ENCODE peak calls at places on chromosomes 4 and X, in ten cellular contexts. One of them, this sample, is unnamed.

GRCh38 chr4:112102875-112103370 is 42.3 kb upstream of the FAM241A start:
- DNase-seq in IMR-90: no peak
- DNase-seq in naive thymus-derived CD8-positive, alpha-beta T cell: no peak
- DNase-seq in NB4: no peak
- DNase-seq in CD8-positive, alpha-beta memory T cell: no peak
- DNase-seq in NCI-H2227 treated with DMSO at 0.1 percent for 48 hours: no peak
- DNase-seq in NCI-H1436: no peak
- DNase-seq in A549: no peak
- DNase-seq in activated T-cell treated with anti-CD3 and anti-CD28 coated beads, Interleukin-2, amount 50 U/mL, for 1 hour: no peak
- DNase-seq in activated naive CD8-positive, alpha-beta T cell treated with anti-CD3 and anti-CD28 coated beads for 36 hours: no peak
- DNase-seq in this sample: no peak

GRCh38 chrX:20382518-20383291 is 116.0 kb upstream of the RPS6KA3 start:
- DNase-seq in NCI-H2227 treated with DMSO at 0.1 percent for 48 hours: no peak
- DNase-seq in activated naive CD8-positive, alpha-beta T cell treated with anti-CD3 and anti-CD28 coated beads for 36 hours: peak; percentile 3
- DNase-seq in A549: peak; percentile 41
- DNase-seq in NB4: no peak
- DNase-seq in naive thymus-derived CD8-positive, alpha-beta T cell: no peak
- DNase-seq in NCI-H1436: no peak
- DNase-seq in IMR-90: no peak
- DNase-seq in CD8-positive, alpha-beta memory T cell: no peak
- DNase-seq in activated T-cell treated with anti-CD3 and anti-CD28 coated beads, Interleukin-2, amount 50 U/mL, for 1 hour: no peak
- DNase-seq in this sample: no peak

GRCh38 chr4:100504086-100504874 is 13.5 kb downstream of the EMCN start:
- DNase-seq in A549: no peak
- DNase-seq in IMR-90: no peak
- DNase-seq in NCI-H2227 treated with DMSO at 0.1 percent for 48 hours: no peak
- DNase-seq in activated T-cell treated with anti-CD3 and anti-CD28 coated beads, Interleukin-2, amount 50 U/mL, for 1 hour: no peak
- DNase-seq in naive thymus-derived CD8-positive, alpha-beta T cell: no peak
- DNase-seq in activated naive CD8-positive, alpha-beta T cell treated with anti-CD3 and anti-CD28 coated beads for 36 hours: no peak
- DNase-seq in NB4: no peak
- DNase-seq in NCI-H1436: no peak
- DNase-seq in CD8-positive, alpha-beta memory T cell: no peak
- DNase-seq in this sample: no peak

GRCh38 chrX:74438771-74439170 is 17.5 kb downstream of the SLC16A2 start:
- DNase-seq in NCI-H1436: no peak
- DNase-seq in A549: no peak
- DNase-seq in activated T-cell treated with anti-CD3 and anti-CD28 coated beads, Interleukin-2, amount 50 U/mL, for 1 hour: no peak
- DNase-seq in IMR-90: no peak
- DNase-seq in NCI-H2227 treated with DMSO at 0.1 percent for 48 hours: no peak
- DNase-seq in activated naive CD8-positive, alpha-beta T cell treated with anti-CD3 and anti-CD28 coated beads for 36 hours: no peak
- DNase-seq in naive thymus-derived CD8-positive, alpha-beta T cell: no peak
- DNase-seq in CD8-positive, alpha-beta memory T cell: no peak
- DNase-seq in NB4: no peak
- DNase-seq in this sample: no peak

GRCh38 chr4:69536980-69537379 is 41.3 kb upstream of the UGT2B4 start:
- DNase-seq in naive thymus-derived CD8-positive, alpha-beta T cell: no peak
- DNase-seq in A549: no peak
- DNase-seq in NB4: no peak
- DNase-seq in NCI-H2227 treated with DMSO at 0.1 percent for 48 hours: no peak
- DNase-seq in activated naive CD8-positive, alpha-beta T cell treated with anti-CD3 and anti-CD28 coated beads for 36 hours: no peak
- DNase-seq in NCI-H1436: no peak
- DNase-seq in activated T-cell treated with anti-CD3 and anti-CD28 coated beads, Interleukin-2, amount 50 U/mL, for 1 hour: no peak
- DNase-seq in IMR-90: no peak
- DNase-seq in CD8-positive, alpha-beta memory T cell: no peak
- DNase-seq in this sample: no peak

GRCh38 chr4:52843958-52844357 is 18.2 kb upstream of the RASL11B start:
- DNase-seq in A549: no peak
- DNase-seq in activated naive CD8-positive, alpha-beta T cell treated with anti-CD3 and anti-CD28 coated beads for 36 hours: no peak
- DNase-seq in activated T-cell treated with anti-CD3 and anti-CD28 coated beads, Interleukin-2, amount 50 U/mL, for 1 hour: no peak
- DNase-seq in IMR-90: no peak
- DNase-seq in CD8-positive, alpha-beta memory T cell: no peak
- DNase-seq in NB4: no peak
- DNase-seq in naive thymus-derived CD8-positive, alpha-beta T cell: no peak
- DNase-seq in NCI-H2227 treated with DMSO at 0.1 percent for 48 hours: no peak
- DNase-seq in NCI-H1436: no peak
- DNase-seq in this sample: no peak

GRCh38 chr4:1752284-1753041 is 31.1 kb downstream of the TACC3 start:
- DNase-seq in IMR-90: peak; percentile 7
- DNase-seq in NCI-H1436: no peak
- DNase-seq in NCI-H2227 treated with DMSO at 0.1 percent for 48 hours: no peak
- DNase-seq in activated naive CD8-positive, alpha-beta T cell treated with anti-CD3 and anti-CD28 coated beads for 36 hours: peak; percentile 63
- DNase-seq in activated T-cell treated with anti-CD3 and anti-CD28 coated beads, Interleukin-2, amount 50 U/mL, for 1 hour: no peak
- DNase-seq in NB4: peak; percentile 77
- DNase-seq in naive thymus-derived CD8-positive, alpha-beta T cell: no peak
- DNase-seq in CD8-positive, alpha-beta memory T cell: no peak
- DNase-seq in A549: no peak
- DNase-seq in this sample: no peak

GRCh38 chr4:144754562-144755410 is 108.8 kb downstream of the HHIP start:
- DNase-seq in A549: no peak
- DNase-seq in naive thymus-derived CD8-positive, alpha-beta T cell: no peak
- DNase-seq in NCI-H2227 treated with DMSO at 0.1 percent for 48 hours: no peak
- DNase-seq in IMR-90: peak; percentile 49
- DNase-seq in CD8-positive, alpha-beta memory T cell: no peak
- DNase-seq in activated naive CD8-positive, alpha-beta T cell treated with anti-CD3 and anti-CD28 coated beads for 36 hours: no peak
- DNase-seq in NCI-H1436: no peak
- DNase-seq in activated T-cell treated with anti-CD3 and anti-CD28 coated beads, Interleukin-2, amount 50 U/mL, for 1 hour: no peak
- DNase-seq in NB4: no peak
- DNase-seq in this sample: no peak

GRCh38 chrX:129959493-129959832 is 23.0 kb upstream of the BCORL1 start:
- DNase-seq in activated naive CD8-positive, alpha-beta T cell treated with anti-CD3 and anti-CD28 coated beads for 36 hours: no peak
- DNase-seq in NCI-H2227 treated with DMSO at 0.1 percent for 48 hours: peak; percentile 59
- DNase-seq in NCI-H1436: no peak
- DNase-seq in activated T-cell treated with anti-CD3 and anti-CD28 coated beads, Interleukin-2, amount 50 U/mL, for 1 hour: no peak
- DNase-seq in NB4: no peak
- DNase-seq in naive thymus-derived CD8-positive, alpha-beta T cell: no peak
- DNase-seq in A549: no peak
- DNase-seq in CD8-positive, alpha-beta memory T cell: no peak
- DNase-seq in IMR-90: peak; percentile 14
- DNase-seq in this sample: no peak

GRCh38 chr4:44869222-44869882 is 143.0 kb upstream of the GNPDA2 start:
- DNase-seq in A549: no peak
- DNase-seq in NB4: peak; percentile 12
- DNase-seq in NCI-H1436: no peak
- DNase-seq in IMR-90: no peak
- DNase-seq in NCI-H2227 treated with DMSO at 0.1 percent for 48 hours: no peak
- DNase-seq in activated naive CD8-positive, alpha-beta T cell treated with anti-CD3 and anti-CD28 coated beads for 36 hours: no peak
- DNase-seq in naive thymus-derived CD8-positive, alpha-beta T cell: no peak
- DNase-seq in activated T-cell treated with anti-CD3 and anti-CD28 coated beads, Interleukin-2, amount 50 U/mL, for 1 hour: no peak
- DNase-seq in CD8-positive, alpha-beta memory T cell: no peak
- DNase-seq in this sample: no peak

GRCh38 chr4:132071815-132072214 is 1077.3 kb upstream of the PCDH10 start:
- DNase-seq in A549: no peak
- DNase-seq in NCI-H1436: no peak
- DNase-seq in IMR-90: peak; percentile 75
- DNase-seq in NCI-H2227 treated with DMSO at 0.1 percent for 48 hours: no peak
- DNase-seq in activated T-cell treated with anti-CD3 and anti-CD28 coated beads, Interleukin-2, amount 50 U/mL, for 1 hour: no peak
- DNase-seq in NB4: no peak
- DNase-seq in naive thymus-derived CD8-positive, alpha-beta T cell: no peak
- DNase-seq in CD8-positive, alpha-beta memory T cell: no peak
- DNase-seq in activated naive CD8-positive, alpha-beta T cell treated with anti-CD3 and anti-CD28 coated beads for 36 hours: no peak
- DNase-seq in this sample: no peak

GRCh38 chr4:109574443-109574850 is 14.4 kb downstream of the MCUB start:
- DNase-seq in naive thymus-derived CD8-positive, alpha-beta T cell: no peak
- DNase-seq in activated T-cell treated with anti-CD3 and anti-CD28 coated beads, Interleukin-2, amount 50 U/mL, for 1 hour: no peak
- DNase-seq in A549: peak; percentile 26
- DNase-seq in CD8-positive, alpha-beta memory T cell: no peak
- DNase-seq in NCI-H1436: no peak
- DNase-seq in NB4: peak; percentile 38
- DNase-seq in IMR-90: no peak
- DNase-seq in activated naive CD8-positive, alpha-beta T cell treated with anti-CD3 and anti-CD28 coated beads for 36 hours: no peak
- DNase-seq in NCI-H2227 treated with DMSO at 0.1 percent for 48 hours: no peak
- DNase-seq in this sample: peak; percentile 30

GRCh38 chr4:150302553-150302952 is 224.3 kb downstream of the DCLK2 start:
- DNase-seq in CD8-positive, alpha-beta memory T cell: no peak
- DNase-seq in activated T-cell treated with anti-CD3 and anti-CD28 coated beads, Interleukin-2, amount 50 U/mL, for 1 hour: no peak
- DNase-seq in NB4: peak; percentile 90
- DNase-seq in IMR-90: peak; percentile 98
- DNase-seq in NCI-H2227 treated with DMSO at 0.1 percent for 48 hours: no peak
- DNase-seq in activated naive CD8-positive, alpha-beta T cell treated with anti-CD3 and anti-CD28 coated beads for 36 hours: peak; percentile 32
- DNase-seq in NCI-H1436: no peak
- DNase-seq in naive thymus-derived CD8-positive, alpha-beta T cell: no peak
- DNase-seq in A549: peak; percentile 16
- DNase-seq in this sample: peak; percentile 6

GRCh38 chrX:133859860-133860259 is 125.5 kb downstream of the GPC3 start:
- DNase-seq in activated naive CD8-positive, alpha-beta T cell treated with anti-CD3 and anti-CD28 coated beads for 36 hours: no peak
- DNase-seq in naive thymus-derived CD8-positive, alpha-beta T cell: no peak
- DNase-seq in NB4: no peak
- DNase-seq in IMR-90: peak; percentile 55
- DNase-seq in NCI-H2227 treated with DMSO at 0.1 percent for 48 hours: no peak
- DNase-seq in CD8-positive, alpha-beta memory T cell: no peak
- DNase-seq in A549: no peak
- DNase-seq in activated T-cell treated with anti-CD3 and anti-CD28 coated beads, Interleukin-2, amount 50 U/mL, for 1 hour: no peak
- DNase-seq in NCI-H1436: peak; percentile 53
- DNase-seq in this sample: no peak

GRCh38 chrX:15619053-15619772 is 18.5 kb upstream of the ACE2 start:
- DNase-seq in NCI-H2227 treated with DMSO at 0.1 percent for 48 hours: no peak
- DNase-seq in activated naive CD8-positive, alpha-beta T cell treated with anti-CD3 and anti-CD28 coated beads for 36 hours: no peak
- DNase-seq in NCI-H1436: peak; percentile 1
- DNase-seq in naive thymus-derived CD8-positive, alpha-beta T cell: no peak
- DNase-seq in A549: peak; percentile 1
- DNase-seq in IMR-90: peak; percentile 2
- DNase-seq in CD8-positive, alpha-beta memory T cell: no peak
- DNase-seq in activated T-cell treated with anti-CD3 and anti-CD28 coated beads, Interleukin-2, amount 50 U/mL, for 1 hour: no peak
- DNase-seq in NB4: no peak
- DNase-seq in this sample: no peak

GRCh38 chr4:155673453-155673979 is 6.9 kb downstream of the GUCY1A1 start:
- DNase-seq in activated naive CD8-positive, alpha-beta T cell treated with anti-CD3 and anti-CD28 coated beads for 36 hours: no peak
- DNase-seq in activated T-cell treated with anti-CD3 and anti-CD28 coated beads, Interleukin-2, amount 50 U/mL, for 1 hour: no peak
- DNase-seq in naive thymus-derived CD8-positive, alpha-beta T cell: no peak
- DNase-seq in CD8-positive, alpha-beta memory T cell: no peak
- DNase-seq in NCI-H1436: no peak
- DNase-seq in A549: no peak
- DNase-seq in NCI-H2227 treated with DMSO at 0.1 percent for 48 hours: no peak
- DNase-seq in NB4: no peak
- DNase-seq in IMR-90: no peak
- DNase-seq in this sample: no peak

GRCh38 chrX:31962256-31962655 is 890.4 kb upstream of the FTHL17 start:
- DNase-seq in NCI-H2227 treated with DMSO at 0.1 percent for 48 hours: no peak
- DNase-seq in CD8-positive, alpha-beta memory T cell: no peak
- DNase-seq in activated naive CD8-positive, alpha-beta T cell treated with anti-CD3 and anti-CD28 coated beads for 36 hours: no peak
- DNase-seq in IMR-90: no peak
- DNase-seq in activated T-cell treated with anti-CD3 and anti-CD28 coated beads, Interleukin-2, amount 50 U/mL, for 1 hour: no peak
- DNase-seq in naive thymus-derived CD8-positive, alpha-beta T cell: no peak
- DNase-seq in NB4: no peak
- DNase-seq in NCI-H1436: no peak
- DNase-seq in A549: no peak
- DNase-seq in this sample: no peak

GRCh38 chrX:81957318-81957717 is 755.4 kb downstream of the SH3BGRL start:
- DNase-seq in activated naive CD8-positive, alpha-beta T cell treated with anti-CD3 and anti-CD28 coated beads for 36 hours: no peak
- DNase-seq in A549: no peak
- DNase-seq in NB4: no peak
- DNase-seq in activated T-cell treated with anti-CD3 and anti-CD28 coated beads, Interleukin-2, amount 50 U/mL, for 1 hour: no peak
- DNase-seq in NCI-H1436: no peak
- DNase-seq in naive thymus-derived CD8-positive, alpha-beta T cell: no peak
- DNase-seq in NCI-H2227 treated with DMSO at 0.1 percent for 48 hours: no peak
- DNase-seq in CD8-positive, alpha-beta memory T cell: no peak
- DNase-seq in IMR-90: no peak
- DNase-seq in this sample: no peak

GRCh38 chr4:3414421-3415279 is 27.1 kb upstream of the HGFAC start:
- DNase-seq in naive thymus-derived CD8-positive, alpha-beta T cell: no peak
- DNase-seq in NB4: peak; percentile 75
- DNase-seq in NCI-H1436: no peak
- DNase-seq in IMR-90: no peak
- DNase-seq in activated T-cell treated with anti-CD3 and anti-CD28 coated beads, Interleukin-2, amount 50 U/mL, for 1 hour: no peak
- DNase-seq in A549: no peak
- DNase-seq in CD8-positive, alpha-beta memory T cell: no peak
- DNase-seq in activated naive CD8-positive, alpha-beta T cell treated with anti-CD3 and anti-CD28 coated beads for 36 hours: no peak
- DNase-seq in NCI-H2227 treated with DMSO at 0.1 percent for 48 hours: no peak
- DNase-seq in this sample: no peak

GRCh38 chr4:51930557-51930956 is 87.6 kb downstream of the DCUN1D4 start:
- DNase-seq in NB4: no peak
- DNase-seq in NCI-H2227 treated with DMSO at 0.1 percent for 48 hours: no peak
- DNase-seq in activated T-cell treated with anti-CD3 and anti-CD28 coated beads, Interleukin-2, amount 50 U/mL, for 1 hour: no peak
- DNase-seq in naive thymus-derived CD8-positive, alpha-beta T cell: no peak
- DNase-seq in activated naive CD8-positive, alpha-beta T cell treated with anti-CD3 and anti-CD28 coated beads for 36 hours: no peak
- DNase-seq in IMR-90: no peak
- DNase-seq in CD8-positive, alpha-beta memory T cell: no peak
- DNase-seq in A549: no peak
- DNase-seq in NCI-H1436: no peak
- DNase-seq in this sample: no peak

GRCh38 chr4:5409237-5409636 is 299.1 kb downstream of the EVC2 start:
- DNase-seq in naive thymus-derived CD8-positive, alpha-beta T cell: no peak
- DNase-seq in activated naive CD8-positive, alpha-beta T cell treated with anti-CD3 and anti-CD28 coated beads for 36 hours: no peak
- DNase-seq in NCI-H1436: no peak
- DNase-seq in IMR-90: peak; percentile 31
- DNase-seq in CD8-positive, alpha-beta memory T cell: no peak
- DNase-seq in NCI-H2227 treated with DMSO at 0.1 percent for 48 hours: no peak
- DNase-seq in A549: no peak
- DNase-seq in NB4: no peak
- DNase-seq in activated T-cell treated with anti-CD3 and anti-CD28 coated beads, Interleukin-2, amount 50 U/mL, for 1 hour: no peak
- DNase-seq in this sample: no peak

GRCh38 chr4:152929888-152930287 is 6.2 kb upstream of the FHDC1 start:
- DNase-seq in activated T-cell treated with anti-CD3 and anti-CD28 coated beads, Interleukin-2, amount 50 U/mL, for 1 hour: no peak
- DNase-seq in activated naive CD8-positive, alpha-beta T cell treated with anti-CD3 and anti-CD28 coated beads for 36 hours: no peak
- DNase-seq in NCI-H1436: no peak
- DNase-seq in NCI-H2227 treated with DMSO at 0.1 percent for 48 hours: no peak
- DNase-seq in CD8-positive, alpha-beta memory T cell: no peak
- DNase-seq in A549: no peak
- DNase-seq in NB4: no peak
- DNase-seq in IMR-90: no peak
- DNase-seq in naive thymus-derived CD8-positive, alpha-beta T cell: no peak
- DNase-seq in this sample: no peak

GRCh38 chr4:185899833-185900232 is 87.8 kb upstream of the SORBS2 start:
- DNase-seq in IMR-90: no peak
- DNase-seq in activated naive CD8-positive, alpha-beta T cell treated with anti-CD3 and anti-CD28 coated beads for 36 hours: no peak
- DNase-seq in NB4: no peak
- DNase-seq in A549: no peak
- DNase-seq in CD8-positive, alpha-beta memory T cell: no peak
- DNase-seq in naive thymus-derived CD8-positive, alpha-beta T cell: no peak
- DNase-seq in NCI-H1436: no peak
- DNase-seq in activated T-cell treated with anti-CD3 and anti-CD28 coated beads, Interleukin-2, amount 50 U/mL, for 1 hour: no peak
- DNase-seq in NCI-H2227 treated with DMSO at 0.1 percent for 48 hours: no peak
- DNase-seq in this sample: no peak

GRCh38 chrX:25548806-25549205 is 533.0 kb upstream of the ARX start:
- DNase-seq in IMR-90: peak; percentile 1
- DNase-seq in CD8-positive, alpha-beta memory T cell: no peak
- DNase-seq in naive thymus-derived CD8-positive, alpha-beta T cell: no peak
- DNase-seq in A549: no peak
- DNase-seq in NCI-H2227 treated with DMSO at 0.1 percent for 48 hours: no peak
- DNase-seq in NB4: no peak
- DNase-seq in NCI-H1436: no peak
- DNase-seq in activated naive CD8-positive, alpha-beta T cell treated with anti-CD3 and anti-CD28 coated beads for 36 hours: no peak
- DNase-seq in activated T-cell treated with anti-CD3 and anti-CD28 coated beads, Interleukin-2, amount 50 U/mL, for 1 hour: no peak
- DNase-seq in this sample: no peak

GRCh38 chr4:120902925-120903324 is 19.6 kb downstream of the PRDM5 start:
- DNase-seq in NB4: no peak
- DNase-seq in NCI-H1436: no peak
- DNase-seq in CD8-positive, alpha-beta memory T cell: no peak
- DNase-seq in naive thymus-derived CD8-positive, alpha-beta T cell: no peak
- DNase-seq in activated T-cell treated with anti-CD3 and anti-CD28 coated beads, Interleukin-2, amount 50 U/mL, for 1 hour: no peak
- DNase-seq in NCI-H2227 treated with DMSO at 0.1 percent for 48 hours: no peak
- DNase-seq in activated naive CD8-positive, alpha-beta T cell treated with anti-CD3 and anti-CD28 coated beads for 36 hours: peak; percentile 8
- DNase-seq in A549: no peak
- DNase-seq in IMR-90: no peak
- DNase-seq in this sample: no peak

GRCh38 chrX:49958727-49959126 is 36.3 kb downstream of the CLCN5 start:
- DNase-seq in NCI-H1436: no peak
- DNase-seq in IMR-90: no peak
- DNase-seq in activated T-cell treated with anti-CD3 and anti-CD28 coated beads, Interleukin-2, amount 50 U/mL, for 1 hour: no peak
- DNase-seq in activated naive CD8-positive, alpha-beta T cell treated with anti-CD3 and anti-CD28 coated beads for 36 hours: no peak
- DNase-seq in CD8-positive, alpha-beta memory T cell: no peak
- DNase-seq in naive thymus-derived CD8-positive, alpha-beta T cell: no peak
- DNase-seq in A549: no peak
- DNase-seq in NB4: no peak
- DNase-seq in NCI-H2227 treated with DMSO at 0.1 percent for 48 hours: no peak
- DNase-seq in this sample: no peak

GRCh38 chr4:13160906-13161305 is 323.2 kb downstream of the RAB28 start:
- DNase-seq in NB4: no peak
- DNase-seq in NCI-H1436: no peak
- DNase-seq in CD8-positive, alpha-beta memory T cell: no peak
- DNase-seq in NCI-H2227 treated with DMSO at 0.1 percent for 48 hours: no peak
- DNase-seq in A549: no peak
- DNase-seq in naive thymus-derived CD8-positive, alpha-beta T cell: no peak
- DNase-seq in IMR-90: peak; percentile 1
- DNase-seq in activated T-cell treated with anti-CD3 and anti-CD28 coated beads, Interleukin-2, amount 50 U/mL, for 1 hour: no peak
- DNase-seq in activated naive CD8-positive, alpha-beta T cell treated with anti-CD3 and anti-CD28 coated beads for 36 hours: no peak
- DNase-seq in this sample: no peak

GRCh38 chr4:6916587-6917444 is 7.2 kb downstream of the TBC1D14 start:
- DNase-seq in NCI-H1436: no peak
- DNase-seq in activated T-cell treated with anti-CD3 and anti-CD28 coated beads, Interleukin-2, amount 50 U/mL, for 1 hour: peak; percentile 59
- DNase-seq in NCI-H2227 treated with DMSO at 0.1 percent for 48 hours: no peak
- DNase-seq in IMR-90: no peak
- DNase-seq in NB4: peak; percentile 93
- DNase-seq in naive thymus-derived CD8-positive, alpha-beta T cell: no peak
- DNase-seq in CD8-positive, alpha-beta memory T cell: peak; percentile 56
- DNase-seq in A549: no peak
- DNase-seq in activated naive CD8-positive, alpha-beta T cell treated with anti-CD3 and anti-CD28 coated beads for 36 hours: peak; percentile 55
- DNase-seq in this sample: no peak